ENCODE peak calls at places on chromosomes 1 and 21, in six cellular contexts. One of them, this sample, is unnamed.

GRCh38 chr1:52632732-52633290 is at the start of gene SHISAL2A:
- DNase-seq in T-cell: peak
- DNase-seq in NB4: peak
- DNase-seq in activated CD4-positive, alpha-beta T cell treated with anti-CD3 and anti-CD28 coated beads, Interleukin-2, amount 10 ng/mL, durations not matched to agents 24 days and 14 days: peak
- DNase-seq in Kasumi-1: peak
- DNase-seq in glomerular endothelial cell: no peak
- DNase-seq in this sample: peak

GRCh38 chr1:226762055-226762454 is 23.0 kb upstream of the ITPKB start:
- DNase-seq in glomerular endothelial cell: no peak
- DNase-seq in T-cell: no peak
- DNase-seq in activated CD4-positive, alpha-beta T cell treated with anti-CD3 and anti-CD28 coated beads, Interleukin-2, amount 10 ng/mL, durations not matched to agents 24 days and 14 days: no peak
- DNase-seq in Kasumi-1: no peak
- DNase-seq in NB4: no peak
- DNase-seq in this sample: no peak

GRCh38 chr21:26637346-26637745 is 64.3 kb upstream of the CYYR1 start:
- DNase-seq in NB4: no peak
- DNase-seq in Kasumi-1: no peak
- DNase-seq in activated CD4-positive, alpha-beta T cell treated with anti-CD3 and anti-CD28 coated beads, Interleukin-2, amount 10 ng/mL, durations not matched to agents 24 days and 14 days: no peak
- DNase-seq in glomerular endothelial cell: no peak
- DNase-seq in T-cell: no peak
- DNase-seq in this sample: no peak

GRCh38 chr1:40899230-40899870 is 37.2 kb upstream of the CITED4 start:
- DNase-seq in NB4: no peak
- DNase-seq in Kasumi-1: no peak
- DNase-seq in activated CD4-positive, alpha-beta T cell treated with anti-CD3 and anti-CD28 coated beads, Interleukin-2, amount 10 ng/mL, durations not matched to agents 24 days and 14 days: no peak
- DNase-seq in T-cell: no peak
- DNase-seq in glomerular endothelial cell: no peak
- DNase-seq in this sample: no peak

GRCh38 chr21:36796070-36796469 is 97.2 kb downstream of the SIM2 start:
- DNase-seq in T-cell: no peak
- DNase-seq in glomerular endothelial cell: no peak
- DNase-seq in Kasumi-1: no peak
- DNase-seq in NB4: no peak
- DNase-seq in activated CD4-positive, alpha-beta T cell treated with anti-CD3 and anti-CD28 coated beads, Interleukin-2, amount 10 ng/mL, durations not matched to agents 24 days and 14 days: no peak
- DNase-seq in this sample: no peak

GRCh38 chr1:237879195-237879594 is 11.5 kb downstream of the ZP4 start:
- DNase-seq in Kasumi-1: no peak
- DNase-seq in NB4: no peak
- DNase-seq in glomerular endothelial cell: no peak
- DNase-seq in activated CD4-positive, alpha-beta T cell treated with anti-CD3 and anti-CD28 coated beads, Interleukin-2, amount 10 ng/mL, durations not matched to agents 24 days and 14 days: no peak
- DNase-seq in T-cell: no peak
- DNase-seq in this sample: no peak

GRCh38 chr1:29832471-29832870 is 596.1 kb downstream of the PTPRU start:
- DNase-seq in Kasumi-1: no peak
- DNase-seq in glomerular endothelial cell: no peak
- DNase-seq in T-cell: no peak
- DNase-seq in activated CD4-positive, alpha-beta T cell treated with anti-CD3 and anti-CD28 coated beads, Interleukin-2, amount 10 ng/mL, durations not matched to agents 24 days and 14 days: no peak
- DNase-seq in NB4: no peak
- DNase-seq in this sample: no peak

GRCh38 chr1:39187276-39188046 is 17.0 kb upstream of the MACF1 start:
- DNase-seq in glomerular endothelial cell: no peak
- DNase-seq in NB4: no peak
- DNase-seq in T-cell: no peak
- DNase-seq in Kasumi-1: no peak
- DNase-seq in activated CD4-positive, alpha-beta T cell treated with anti-CD3 and anti-CD28 coated beads, Interleukin-2, amount 10 ng/mL, durations not matched to agents 24 days and 14 days: no peak
- DNase-seq in this sample: no peak

GRCh38 chr1:40824591-40825429 is 37.4 kb downstream of the CITED4 start:
- DNase-seq in activated CD4-positive, alpha-beta T cell treated with anti-CD3 and anti-CD28 coated beads, Interleukin-2, amount 10 ng/mL, durations not matched to agents 24 days and 14 days: no peak
- DNase-seq in glomerular endothelial cell: no peak
- DNase-seq in T-cell: no peak
- DNase-seq in NB4: peak
- DNase-seq in Kasumi-1: no peak
- DNase-seq in this sample: no peak